ENCODE peak calls at places on chromosomes 3 and 15, in five cellular contexts. F is WERI-Rb-1, Z is endothelial cell of umbilical vein, D is left lung, X is H9. P is an unnamed sample. For H3K27me3, the result is how much of the 10 kb centered on the place peaks cover.

GRCh38 chr15:30990036-30990435 is 1.4 kb downstream of the MTMR10 start:
- DNase-seq in F (no peak), Z (peak), X (no peak), D (no peak), P (no peak)

GRCh38 chr15:88785217-88785616 is 18.0 kb upstream of the ACAN start:
- DNase-seq in F (no peak), X (no peak), D (no peak), Z (no peak), P (no peak)

GRCh38 chr3:11734-12133 is 184.8 kb upstream of the CHL1 start:
- DNase-seq in Z (no peak), F (no peak), X (peak), D (peak), P (no peak)

GRCh38 chr3:113897373-113897777 is 50.4 kb upstream of the ZDHHC23 start:
- DNase-seq in Z (no peak), D (no peak), X (no peak), F (no peak), P (peak)

GRCh38 chr3:115347737-115348136 is 200.6 kb upstream of the ZBTB20 start:
- DNase-seq in X (no peak), D (no peak), F (no peak), Z (peak), P (no peak)

GRCh38 chr3:49025793-49026520 is 3.2 kb downstream of the IMPDH2 start:
- DNase-seq in D (no peak), F (no peak), X (no peak), Z (no peak), P (no peak)

GRCh38 chr15:40399370-40399769 is 6.2 kb upstream of the IVD start:
- DNase-seq in X (no peak), Z (no peak), F (no peak), D (no peak), P (no peak)

GRCh38 chr3:190122198-190122771 is 1.6 kb upstream of the P3H2 start:
- DNase-seq in Z (no peak), D (no peak), X (no peak), F (no peak), P (no peak)

GRCh38 chr15:80856809-80857377 is 77.7 kb downstream of the CEMIP start:
- DNase-seq in F (no peak), X (no peak), D (peak), Z (no peak), P (no peak)

GRCh38 chr3:132253262-132253878 is 63.8 kb upstream of the ACP3 start:
- DNase-seq in D (no peak), X (no peak), F (peak), Z (peak), P (peak)

GRCh38 chr15:31273258-31273941 is 53.2 kb upstream of the KLF13 start:
- DNase-seq in D (no peak), F (no peak), X (peak), Z (no peak), P (no peak)

GRCh38 chr15:59437473-59437776 is 561 bp upstream of the FAM81A start:
- DNase-seq in Z (no peak), X (no peak), F (no peak), D (no peak), P (no peak)
- H3K27me3 ChIP-seq in Z (under half), X (under half), F (under half), D (under half), P (under half)

DNA sequence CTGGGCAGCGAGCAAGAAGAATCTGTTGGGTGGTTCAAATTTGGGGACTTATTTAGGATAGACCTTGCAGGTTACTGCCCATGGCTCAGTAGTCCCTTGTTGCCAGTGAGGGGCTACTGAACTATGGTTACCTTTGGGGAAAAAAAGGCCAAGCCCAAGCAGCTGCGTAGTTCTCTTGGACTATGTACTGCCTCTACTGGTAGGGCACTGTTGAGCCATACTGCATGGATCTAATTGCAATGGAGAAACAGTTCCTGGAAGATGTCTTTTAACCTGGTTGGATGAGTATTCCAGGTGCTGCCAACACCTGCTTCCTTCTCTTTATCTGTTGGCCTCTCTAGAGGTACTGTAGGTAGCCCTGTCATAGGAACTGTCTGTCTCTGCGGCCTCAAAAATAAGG is 671.9 kb upstream of the CBLB start:
- DNase-seq in X (no peak), Z (no peak), F (no peak), D (no peak), P (no peak)
- TF ChIP-seq CTCF in X (peak), Z (no peak), F (peak), D (no peak), P (no peak)

GRCh38 chr3:184559336-184559735 is 2.2 kb upstream of the EPHB3 start:
- DNase-seq in X (no peak), Z (no peak), D (peak), F (no peak), P (no peak)

GRCh38 chr3:184560531-184560930 is 1.1 kb upstream of the EPHB3 start:
- DNase-seq in F (no peak), Z (no peak), X (no peak), D (peak), P (no peak)

GRCh38 chr3:184561329-184562145 is at the start of gene EPHB3:
- DNase-seq in D (peak), F (peak), X (peak), Z (peak), P (peak)

GRCh38 chr3:184562146-184562861 is 719 bp downstream of the EPHB3 start:
- DNase-seq in D (peak), F (no peak), Z (no peak), X (no peak), P (no peak)

DNA sequence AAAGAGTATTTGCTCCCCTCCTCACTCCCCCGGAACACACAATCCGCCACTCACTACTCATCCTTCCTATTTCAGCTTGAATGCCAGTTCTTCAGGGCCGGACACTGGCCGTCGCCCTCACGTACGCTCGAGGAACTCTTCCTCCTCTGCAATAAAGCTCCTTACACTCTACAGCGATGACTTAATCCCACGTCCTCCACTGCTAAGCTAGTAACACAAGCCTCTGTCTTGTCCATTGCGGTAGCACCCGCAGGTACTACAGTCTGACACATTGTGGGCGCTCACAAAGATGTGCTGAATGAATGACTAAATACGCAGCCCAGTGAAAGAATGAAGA is 625 bp upstream of the EPHB3 start:
- DNase-seq in F (no peak), D (peak), Z (no peak), X (no peak), P (peak)
- H3K27me3 ChIP-seq in F (under half), D (under half), Z (under half), X (half or more), P (under half)

GRCh38 chr3:8755564-8756237 is 13.7 kb downstream of the OXTR start:
- DNase-seq in Z (no peak), X (no peak), D (no peak), F (peak), P (peak)
- TF ChIP-seq CTCF in Z (peak), X (peak), D (no peak), F (peak), P (no peak)

GRCh38 chr15:76064375-76064774 is 4.6 kb downstream of the TMEM266 start:
- DNase-seq in D (no peak), Z (no peak), X (no peak), F (no peak), P (no peak)
- H3K27me3 ChIP-seq in D (under half), Z (half or more), X (under half), F (under half), P (under half)

GRCh38 chr3:18609184-18609583 is 184.0 kb upstream of the SATB1 start:
- DNase-seq in X (no peak), F (no peak), Z (no peak), D (no peak), P (no peak)

DNA sequence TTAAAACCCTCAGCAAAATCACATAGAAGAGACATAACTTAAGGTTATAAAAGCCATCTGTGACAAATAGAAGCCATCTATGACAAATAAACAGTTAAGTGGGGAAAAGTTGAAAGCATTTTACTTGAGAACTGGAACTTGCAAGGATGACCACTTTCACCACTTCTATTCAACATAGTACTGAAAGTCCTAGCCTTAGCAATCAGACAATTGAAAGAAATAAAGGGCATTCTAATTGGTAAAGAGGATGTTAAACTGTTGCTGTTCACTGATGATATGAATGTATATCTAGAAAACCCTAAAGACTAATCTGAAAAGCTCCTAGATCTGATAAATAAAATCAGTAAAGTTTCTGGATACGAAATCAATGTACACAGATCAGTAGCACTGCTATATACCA is 186.9 kb upstream of the SATB1 start:
- DNase-seq in Z (no peak), F (no peak), X (no peak), D (no peak), P (no peak)
- TF ChIP-seq CTCF in Z (no peak), F (no peak), X (no peak), D (no peak), P (no peak)